ENCODE peak calls at places on chromosomes 16 and 17, in ten cellular contexts. M, P, G, X, Q, R, F, T, A and J are unnamed samples.

GRCh38 chr17:17725853-17726720 is 44.8 kb downstream of the RAI1 start:
- DNase-seq in M (no peak), P (no peak), G (no peak), X (no peak), Q (no peak), R (no peak), F (no peak), T (no peak), A (no peak), J (no peak)

GRCh38 chr17:77325826-77326581 is 185.2 kb downstream of the SEC14L1 start:
- DNase-seq in M (peak), P (no peak), G (peak), X (no peak), Q (peak), R (peak), F (no peak), T (no peak), A (no peak), J (peak)

GRCh38 chr16:56338566-56339318 is 86.6 kb downstream of the AMFR start:
- DNase-seq in M (no peak), P (no peak), G (no peak), X (peak), Q (no peak), R (no peak), F (no peak), T (no peak), A (no peak), J (no peak)

GRCh38 chr16:2514333-2515179 is 804 bp downstream of the ATP6V0C start:
- DNase-seq in M (no peak), P (no peak), G (no peak), X (peak), Q (no peak), R (peak), F (no peak), T (no peak), A (no peak), J (no peak)

GRCh38 chr17:50063516-50064252 is 7.8 kb downstream of the ITGA3 start:
- DNase-seq in M (no peak), P (no peak), G (no peak), X (no peak), Q (no peak), R (no peak), F (no peak), T (no peak), A (no peak), J (no peak)

GRCh38 chr17:34384822-34385605 is 22.0 kb upstream of the CCL1 start:
- DNase-seq in M (no peak), P (no peak), G (peak), X (no peak), Q (no peak), R (no peak), F (no peak), T (no peak), A (no peak), J (no peak)

GRCh38 chr16:24851700-24852099 is 5.9 kb downstream of the SLC5A11 start:
- DNase-seq in M (no peak), P (no peak), G (no peak), X (no peak), Q (no peak), R (peak), F (no peak), T (no peak), A (no peak), J (no peak)

GRCh38 chr17:5822281-5823060 is 238.2 kb upstream of the NLRP1 start:
- DNase-seq in M (no peak), P (no peak), G (no peak), X (no peak), Q (no peak), R (no peak), F (no peak), T (no peak), A (no peak), J (no peak)

GRCh38 chr16:7713244-7713643 is 380.6 kb downstream of the RBFOX1 start:
- DNase-seq in M (no peak), P (no peak), G (no peak), X (no peak), Q (no peak), R (no peak), F (no peak), T (no peak), A (no peak), J (no peak)

GRCh38 chr17:62653002-62653830 is 25.7 kb downstream of the MRC2 start:
- DNase-seq in M (peak), P (peak), G (peak), X (peak), Q (peak), R (peak), F (peak), T (peak), A (peak), J (peak)

GRCh38 chr16:62909597-62909996 is 873.4 kb upstream of the CDH8 start:
- DNase-seq in M (no peak), P (no peak), G (no peak), X (no peak), Q (no peak), R (no peak), F (no peak), T (no peak), A (no peak), J (no peak)

GRCh38 chr17:27810211-27810901 is 10.0 kb upstream of the NOS2 start:
- DNase-seq in M (no peak), P (no peak), G (peak), X (no peak), Q (peak), R (peak), F (no peak), T (no peak), A (no peak), J (no peak)

GRCh38 chr17:13046361-13046760 is 28.5 kb upstream of the ELAC2 start:
- DNase-seq in M (no peak), P (no peak), G (peak), X (no peak), Q (no peak), R (no peak), F (no peak), T (no peak), A (no peak), J (no peak)

GRCh38 chr17:62178579-62178978 is 113.5 kb upstream of the MED13 start:
- DNase-seq in M (no peak), P (no peak), G (no peak), X (no peak), Q (no peak), R (no peak), F (no peak), T (no peak), A (peak), J (no peak)

GRCh38 chr17:33267279-33267790 is 25.8 kb downstream of the ASIC2 start:
- DNase-seq in M (peak), P (no peak), G (no peak), X (no peak), Q (no peak), R (no peak), F (no peak), T (no peak), A (no peak), J (no peak)

GRCh38 chr17:53749178-53749577 is 73.5 kb upstream of the KIF2B start:
- DNase-seq in M (no peak), P (no peak), G (no peak), X (no peak), Q (no peak), R (no peak), F (no peak), T (peak), A (no peak), J (no peak)

GRCh38 chr16:19008245-19008644 is 24.5 kb downstream of the TMC7 start:
- DNase-seq in M (peak), P (no peak), G (no peak), X (no peak), Q (no peak), R (no peak), F (no peak), T (no peak), A (no peak), J (no peak)

GRCh38 chr16:49596119-49596518 is 222.5 kb downstream of the C16orf78 start:
- DNase-seq in M (no peak), P (no peak), G (peak), X (no peak), Q (no peak), R (no peak), F (no peak), T (no peak), A (no peak), J (no peak)

GRCh38 chr17:67942810-67943209 is 53.5 kb downstream of the C17orf58 start:
- DNase-seq in M (no peak), P (no peak), G (no peak), X (no peak), Q (no peak), R (no peak), F (peak), T (no peak), A (no peak), J (no peak)

GRCh38 chr17:41751288-41751687 is 16.8 kb upstream of the HAP1 start:
- DNase-seq in M (no peak), P (no peak), G (no peak), X (no peak), Q (no peak), R (no peak), F (no peak), T (no peak), A (no peak), J (no peak)

GRCh38 chr16:81654346-81654745 is 124.7 kb upstream of the PLCG2 start:
- DNase-seq in M (no peak), P (no peak), G (no peak), X (no peak), Q (no peak), R (no peak), F (no peak), T (no peak), A (peak), J (no peak)